ENCODE peak calls at places on chromosomes 5 and 9, in ten cellular contexts. R, Y, S, G, V, B, L, J, F and O are unnamed samples.

GRCh38 chr9:72165821-72166547 is 16.7 kb downstream of the GDA start:
- DNase-seq in R (no peak), Y (no peak), S (no peak), G (no peak), V (no peak), B (no peak), L (peak), J (no peak), F (no peak), O (no peak)

GRCh38 chr5:177006265-177006972 is at the start of gene UIMC1:
- DNase-seq in R (peak), Y (peak), S (peak), G (peak), V (peak), B (peak), L (peak), J (peak), F (peak), O (peak)

GRCh38 chr9:13139641-13140171 is 139.8 kb downstream of the MPDZ start:
- DNase-seq in R (peak), Y (peak), S (no peak), G (no peak), V (no peak), B (no peak), L (peak), J (no peak), F (no peak), O (no peak)

GRCh38 chr5:157799578-157799977 is 56.1 kb downstream of the LSM11 start:
- DNase-seq in R (no peak), Y (no peak), S (no peak), G (no peak), V (no peak), B (no peak), L (no peak), J (no peak), F (no peak), O (no peak)

GRCh38 chr9:134335095-134335489 is 8.8 kb downstream of the RXRA start:
- DNase-seq in R (no peak), Y (peak), S (no peak), G (no peak), V (no peak), B (no peak), L (peak), J (no peak), F (no peak), O (no peak)

GRCh38 chr9:112050544-112051475 is 124.3 kb downstream of the SUSD1 start:
- DNase-seq in R (peak), Y (peak), S (no peak), G (peak), V (no peak), B (no peak), L (peak), J (no peak), F (no peak), O (no peak)

GRCh38 chr5:149750596-149750995 is 20.5 kb downstream of the PPARGC1B start:
- DNase-seq in R (no peak), Y (no peak), S (no peak), G (peak), V (no peak), B (no peak), L (no peak), J (no peak), F (no peak), O (no peak)

GRCh38 chr9:86660146-86660545 is 287.2 kb downstream of the GAS1 start:
- DNase-seq in R (peak), Y (peak), S (no peak), G (no peak), V (no peak), B (no peak), L (peak), J (no peak), F (no peak), O (no peak)

GRCh38 chr5:65441800-65442199 is 39.9 kb downstream of the ADAMTS6 start:
- DNase-seq in R (no peak), Y (no peak), S (no peak), G (no peak), V (no peak), B (no peak), L (no peak), J (no peak), F (no peak), O (no peak)

GRCh38 chr5:54722846-54723433 is 205.4 kb downstream of the SNX18 start:
- DNase-seq in R (peak), Y (peak), S (no peak), G (no peak), V (no peak), B (no peak), L (no peak), J (no peak), F (no peak), O (no peak)

GRCh38 chr9:86279839-86280238 is 2.5 kb downstream of the ISCA1 start:
- DNase-seq in R (no peak), Y (no peak), S (no peak), G (no peak), V (no peak), B (no peak), L (no peak), J (no peak), F (no peak), O (no peak)

GRCh38 chr5:67494186-67494842 is 297.7 kb upstream of the CD180 start:
- DNase-seq in R (no peak), Y (no peak), S (no peak), G (peak), V (no peak), B (peak), L (no peak), J (no peak), F (no peak), O (no peak)

GRCh38 chr5:50807661-50808060 is 141.2 kb downstream of the PARP8 start:
- DNase-seq in R (no peak), Y (peak), S (no peak), G (no peak), V (no peak), B (no peak), L (peak), J (no peak), F (no peak), O (no peak)

GRCh38 chr5:98368141-98368540 is 405.3 kb upstream of the RGMB start:
- DNase-seq in R (no peak), Y (peak), S (no peak), G (no peak), V (no peak), B (no peak), L (no peak), J (no peak), F (no peak), O (no peak)

GRCh38 chr5:171308453-171309275 is at the start of gene TLX3:
- DNase-seq in R (no peak), Y (peak), S (no peak), G (no peak), V (peak), B (peak), L (peak), J (no peak), F (no peak), O (no peak)

GRCh38 chr9:18489861-18490260 is 15.9 kb downstream of the ADAMTSL1 start:
- DNase-seq in R (no peak), Y (peak), S (no peak), G (no peak), V (no peak), B (no peak), L (no peak), J (no peak), F (no peak), O (no peak)

GRCh38 chr5:102678267-102679058 is 76.6 kb upstream of the PAM start:
- DNase-seq in R (no peak), Y (peak), S (no peak), G (no peak), V (no peak), B (no peak), L (peak), J (no peak), F (no peak), O (no peak)

GRCh38 chr5:102681403-102681983 is 73.6 kb upstream of the PAM start:
- DNase-seq in R (no peak), Y (peak), S (peak), G (peak), V (peak), B (no peak), L (peak), J (peak), F (peak), O (no peak)

GRCh38 chr5:102682102-102682647 is 72.9 kb upstream of the PAM start:
- DNase-seq in R (no peak), Y (no peak), S (no peak), G (no peak), V (no peak), B (no peak), L (no peak), J (no peak), F (no peak), O (no peak)
- TF ChIP-seq CTCF in R (no peak), Y (no peak), S (no peak), G (no peak), V (no peak), B (no peak), L (no peak), J (no peak), F (no peak), O (no peak)

GRCh38 chr9:131276891-131277672 is 772 bp upstream of the FAM78A start:
- DNase-seq in R (no peak), Y (no peak), S (no peak), G (no peak), V (peak), B (peak), L (no peak), J (no peak), F (no peak), O (no peak)
- TF ChIP-seq CTCF in R (no peak), Y (no peak), S (no peak), G (no peak), V (no peak), B (no peak), L (no peak), J (no peak), F (no peak), O (no peak)

DNA sequence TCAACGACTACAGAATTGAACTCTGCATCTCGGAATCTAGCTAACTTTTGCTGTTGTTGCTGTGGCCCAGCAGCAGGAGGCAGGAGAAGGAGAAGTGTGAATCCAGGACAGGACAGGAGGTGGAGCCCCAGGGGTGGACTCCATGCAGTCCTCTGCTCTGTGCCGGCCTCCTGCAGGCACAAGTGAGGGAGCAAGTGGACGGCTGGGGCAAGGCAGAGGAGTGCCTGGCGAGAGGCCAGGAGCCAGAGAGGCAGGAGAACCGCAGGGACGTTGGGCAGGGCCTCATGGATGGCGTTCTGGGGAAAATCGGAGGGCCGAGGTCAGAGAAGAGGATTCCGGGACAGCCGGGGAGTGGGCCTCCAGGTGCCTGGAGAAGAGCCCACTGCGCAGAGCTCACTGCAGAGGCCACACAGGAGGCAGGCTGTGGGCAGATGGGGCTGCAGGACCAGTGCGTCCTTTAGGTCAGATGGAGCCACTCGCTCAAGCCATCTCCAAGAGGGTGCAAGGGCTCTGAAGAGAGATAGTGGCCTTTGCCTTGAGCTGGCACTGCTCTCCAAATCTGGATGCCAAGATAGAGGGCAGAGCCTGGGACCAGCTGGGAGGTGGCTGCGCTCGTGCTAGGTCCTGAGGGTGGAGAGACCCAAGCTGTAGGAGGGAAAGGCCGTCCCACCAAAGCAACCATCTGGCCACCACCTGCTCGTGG is 214.0 kb downstream of the FANCC start:
- DNase-seq in R (no peak), Y (no peak), S (peak), G (peak), V (no peak), B (no peak), L (no peak), J (peak), F (no peak), O (no peak)
- TF ChIP-seq CTCF in R (peak), Y (no peak), S (peak), G (no peak), V (no peak), B (no peak), L (no peak), J (peak), F (no peak), O (peak)

GRCh38 chr9:99349870-99350269 is 127.8 kb downstream of the SEC61B start:
- DNase-seq in R (no peak), Y (no peak), S (no peak), G (no peak), V (no peak), B (no peak), L (no peak), J (no peak), F (no peak), O (no peak)

GRCh38 chr9:99350461-99350860 is 128.4 kb downstream of the SEC61B start:
- DNase-seq in R (no peak), Y (peak), S (no peak), G (no peak), V (no peak), B (no peak), L (no peak), J (no peak), F (no peak), O (no peak)

GRCh38 chr9:99353408-99353807 is 131.3 kb downstream of the SEC61B start:
- DNase-seq in R (peak), Y (peak), S (no peak), G (no peak), V (no peak), B (no peak), L (peak), J (no peak), F (no peak), O (no peak)

GRCh38 chr9:99352786-99353185 is 130.7 kb downstream of the SEC61B start:
- DNase-seq in R (no peak), Y (peak), S (no peak), G (no peak), V (no peak), B (no peak), L (no peak), J (no peak), F (no peak), O (no peak)

GRCh38 chr9:99351647-99352046 is 129.6 kb downstream of the SEC61B start:
- DNase-seq in R (no peak), Y (no peak), S (no peak), G (no peak), V (no peak), B (no peak), L (no peak), J (peak), F (no peak), O (no peak)
- TF ChIP-seq CTCF in R (no peak), Y (no peak), S (no peak), G (no peak), V (no peak), B (no peak), L (no peak), J (peak), F (no peak), O (no peak)

GRCh38 chr9:95495988-95496387 is 20.8 kb downstream of the PTCH1 start:
- DNase-seq in R (no peak), Y (no peak), S (no peak), G (no peak), V (peak), B (no peak), L (no peak), J (no peak), F (no peak), O (no peak)
- TF ChIP-seq CTCF in R (no peak), Y (no peak), S (no peak), G (no peak), V (no peak), B (no peak), L (no peak), J (no peak), F (no peak), O (no peak)